ENCODE peak calls at places on chromosomes 16 and 17, in six cellular contexts. E, A, K, G, B and P are unnamed samples.

GRCh38 chr16:19883296-19883951 is 1.2 kb downstream of the GPRC5B start:
- DNase-seq in E (no peak), A (peak), K (no peak), G (peak), B (no peak), P (peak)

GRCh38 chr17:8393470-8394231 is 4.0 kb downstream of the RNF222 start:
- DNase-seq in E (no peak), A (no peak), K (no peak), G (no peak), B (peak), P (no peak)

GRCh38 chr16:52497067-52497816 is 49.7 kb downstream of the TOX3 start:
- DNase-seq in E (no peak), A (no peak), K (no peak), G (no peak), B (no peak), P (no peak)

GRCh38 chr17:43875476-43876147 is 28.6 kb downstream of the CD300LG start:
- DNase-seq in E (no peak), A (no peak), K (no peak), G (no peak), B (peak), P (no peak)

GRCh38 chr17:65531508-65532431 is 29.7 kb downstream of the AXIN2 start:
- DNase-seq in E (peak), A (peak), K (no peak), G (peak), B (peak), P (peak)

GRCh38 chr16:49700222-49700927 is 155.5 kb downstream of the ZNF423 start:
- DNase-seq in E (no peak), A (peak), K (no peak), G (peak), B (peak), P (no peak)

GRCh38 chr16:56833243-56833970 is 31.6 kb upstream of the SLC12A3 start:
- DNase-seq in E (no peak), A (no peak), K (no peak), G (no peak), B (no peak), P (no peak)

GRCh38 chr17:44760474-44761308 is 1.9 kb downstream of the ADAM11 start:
- DNase-seq in E (no peak), A (no peak), K (no peak), G (no peak), B (no peak), P (no peak)

GRCh38 chr17:40317345-40317873 is 8.4 kb downstream of the RARA start:
- DNase-seq in E (peak), A (no peak), K (no peak), G (peak), B (peak), P (peak)

GRCh38 chr17:19533036-19533717 is 477 bp upstream of the SLC47A1 start:
- DNase-seq in E (no peak), A (no peak), K (no peak), G (no peak), B (no peak), P (no peak)

GRCh38 chr17:13484020-13484419 is 117.7 kb downstream of the HS3ST3A1 start:
- DNase-seq in E (peak), A (no peak), K (no peak), G (no peak), B (no peak), P (no peak)

GRCh38 chr17:50832267-50833227 is 2.8 kb upstream of the WFIKKN2 start:
- DNase-seq in E (no peak), A (no peak), K (no peak), G (no peak), B (peak), P (no peak)

GRCh38 chr17:50102164-50102991 is 7.2 kb downstream of the PDK2 start:
- DNase-seq in E (no peak), A (peak), K (no peak), G (peak), B (peak), P (no peak)

GRCh38 chr17:8556074-8556473 is 74.5 kb downstream of the MYH10 start:
- DNase-seq in E (no peak), A (no peak), K (no peak), G (no peak), B (no peak), P (peak)

GRCh38 chr16:55324491-55325447 is 766 bp downstream of the IRX6 start:
- DNase-seq in E (no peak), A (no peak), K (no peak), G (no peak), B (peak), P (no peak)

GRCh38 chr17:80005360-80006338 is 30.0 kb downstream of the TBC1D16 start:
- DNase-seq in E (no peak), A (peak), K (no peak), G (no peak), B (no peak), P (no peak)

GRCh38 chr17:17042851-17043667 is 802 bp downstream of the MPRIP start:
- DNase-seq in E (peak), A (no peak), K (no peak), G (no peak), B (peak), P (peak)

GRCh38 chr16:86383488-86384262 is 126.7 kb upstream of the FOXF1 start:
- DNase-seq in E (peak), A (no peak), K (no peak), G (peak), B (no peak), P (peak)

GRCh38 chr17:22435231-22435974 is 743.1 kb downstream of the KCNJ18 start:
- DNase-seq in E (no peak), A (peak), K (no peak), G (no peak), B (no peak), P (no peak)

GRCh38 chr17:29246638-29247037 is at the start of gene CRYBA1:
- DNase-seq in E (peak), A (no peak), K (no peak), G (no peak), B (no peak), P (no peak)

GRCh38 chr17:34562387-34562786 is 17.0 kb upstream of the TMEM132E start:
- DNase-seq in E (no peak), A (no peak), K (no peak), G (no peak), B (no peak), P (no peak)

GRCh38 chr17:75681289-75681688 is 14.2 kb downstream of the SAP30BP start:
- DNase-seq in E (peak), A (no peak), K (no peak), G (no peak), B (no peak), P (peak)

GRCh38 chr17:43406676-43407645 is 8.2 kb downstream of the ARL4D start:
- DNase-seq in E (peak), A (no peak), K (no peak), G (no peak), B (peak), P (peak)

GRCh38 chr16:66714062-66714461 is 17.5 kb upstream of the CMTM4 start:
- DNase-seq in E (no peak), A (no peak), K (no peak), G (no peak), B (no peak), P (no peak)

GRCh38 chr17:48030531-48030930 is 7.1 kb downstream of the COPZ2 start:
- DNase-seq in E (no peak), A (no peak), K (no peak), G (no peak), B (no peak), P (no peak)

GRCh38 chr16:49588061-49588460 is 214.5 kb downstream of the C16orf78 start:
- DNase-seq in E (no peak), A (no peak), K (no peak), G (no peak), B (peak), P (no peak)

GRCh38 chr17:72514321-72514861 is 393.6 kb downstream of the SOX9 start:
- DNase-seq in E (no peak), A (no peak), K (no peak), G (no peak), B (no peak), P (no peak)

GRCh38 chr17:68718924-68719323 is 117.8 kb upstream of the FAM20A start:
- DNase-seq in E (no peak), A (no peak), K (no peak), G (no peak), B (no peak), P (no peak)

GRCh38 chr17:41061969-41062368 is 2.1 kb upstream of the KRTAP2-3 start:
- DNase-seq in E (peak), A (no peak), K (no peak), G (no peak), B (no peak), P (peak)

GRCh38 chr16:22123146-22123545 is 30.8 kb downstream of the VWA3A start:
- DNase-seq in E (no peak), A (no peak), K (no peak), G (no peak), B (peak), P (no peak)

GRCh38 chr17:50028207-50029120 is 27.4 kb upstream of the ITGA3 start:
- DNase-seq in E (peak), A (no peak), K (no peak), G (peak), B (peak), P (peak)

DNA sequence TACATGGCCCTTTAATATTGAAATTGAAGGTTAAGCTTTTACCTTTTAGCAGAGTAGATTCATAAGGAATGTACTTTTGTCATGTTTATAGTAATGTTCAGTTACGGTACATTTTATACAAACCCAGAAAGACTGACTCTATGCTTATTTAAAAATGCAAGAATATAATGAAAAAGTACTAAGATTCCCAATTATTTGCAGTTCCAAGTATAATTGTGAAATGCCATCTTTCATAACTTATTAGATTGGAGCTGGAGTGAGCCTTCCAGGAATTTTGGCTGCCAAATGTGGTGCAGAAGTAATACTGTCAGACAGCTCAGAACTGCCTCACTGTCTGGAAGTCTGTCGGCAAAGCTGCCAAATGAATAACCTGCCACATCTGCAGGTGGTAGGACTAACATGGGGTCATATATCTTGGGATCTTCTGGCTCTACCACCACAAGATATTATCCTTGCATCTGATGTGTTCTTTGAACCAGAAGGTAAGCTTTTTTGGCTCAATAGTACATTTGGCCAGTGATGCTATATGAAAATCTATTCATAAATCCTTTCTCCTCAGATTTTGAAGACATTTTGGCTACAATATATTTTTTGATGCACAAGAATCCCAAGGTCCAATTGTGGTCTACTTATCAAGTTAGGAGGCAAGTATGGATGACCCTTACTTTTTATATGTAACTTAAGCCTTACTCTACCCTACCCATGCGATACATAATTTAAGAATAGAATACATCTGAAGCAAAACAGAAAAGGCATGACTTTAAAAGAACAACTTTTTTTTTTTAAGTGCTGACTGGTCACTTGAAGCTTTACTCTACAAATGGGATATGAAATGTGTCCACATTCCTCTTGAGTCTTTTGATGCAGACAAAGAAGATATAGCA is 4.2 kb downstream of the SRSF2 start:
- DNase-seq in E (no peak), A (no peak), K (no peak), G (no peak), B (no peak), P (no peak)
- H3K4me3 ChIP-seq in E (peak), A (no peak), K (no peak), G (no peak), B (no peak), P (no peak)

DNA sequence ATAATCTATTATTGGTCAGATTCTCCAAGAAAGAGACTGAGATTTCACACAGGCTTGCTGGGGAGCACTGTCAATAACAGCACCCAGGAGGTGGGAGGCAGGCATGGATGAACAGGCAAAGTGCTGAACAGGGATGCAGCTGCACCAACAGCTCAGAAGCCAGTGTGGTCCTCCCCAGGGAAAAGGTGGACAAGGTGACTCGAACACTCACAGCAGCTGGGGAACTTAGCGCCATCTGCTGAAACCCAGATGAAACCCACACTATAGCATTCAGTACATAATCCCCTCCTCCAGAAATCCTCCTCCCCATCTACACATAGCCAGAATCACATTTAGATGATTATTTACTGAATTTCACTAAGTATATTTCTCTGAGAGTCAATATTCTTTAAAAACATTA is 255.2 kb upstream of the WSB1 start:
- DNase-seq in E (no peak), A (peak), K (no peak), G (no peak), B (no peak), P (no peak)
- TF ChIP-seq CTCF in E (no peak), A (no peak), K (no peak), G (no peak), B (no peak), P (no peak)

DNA sequence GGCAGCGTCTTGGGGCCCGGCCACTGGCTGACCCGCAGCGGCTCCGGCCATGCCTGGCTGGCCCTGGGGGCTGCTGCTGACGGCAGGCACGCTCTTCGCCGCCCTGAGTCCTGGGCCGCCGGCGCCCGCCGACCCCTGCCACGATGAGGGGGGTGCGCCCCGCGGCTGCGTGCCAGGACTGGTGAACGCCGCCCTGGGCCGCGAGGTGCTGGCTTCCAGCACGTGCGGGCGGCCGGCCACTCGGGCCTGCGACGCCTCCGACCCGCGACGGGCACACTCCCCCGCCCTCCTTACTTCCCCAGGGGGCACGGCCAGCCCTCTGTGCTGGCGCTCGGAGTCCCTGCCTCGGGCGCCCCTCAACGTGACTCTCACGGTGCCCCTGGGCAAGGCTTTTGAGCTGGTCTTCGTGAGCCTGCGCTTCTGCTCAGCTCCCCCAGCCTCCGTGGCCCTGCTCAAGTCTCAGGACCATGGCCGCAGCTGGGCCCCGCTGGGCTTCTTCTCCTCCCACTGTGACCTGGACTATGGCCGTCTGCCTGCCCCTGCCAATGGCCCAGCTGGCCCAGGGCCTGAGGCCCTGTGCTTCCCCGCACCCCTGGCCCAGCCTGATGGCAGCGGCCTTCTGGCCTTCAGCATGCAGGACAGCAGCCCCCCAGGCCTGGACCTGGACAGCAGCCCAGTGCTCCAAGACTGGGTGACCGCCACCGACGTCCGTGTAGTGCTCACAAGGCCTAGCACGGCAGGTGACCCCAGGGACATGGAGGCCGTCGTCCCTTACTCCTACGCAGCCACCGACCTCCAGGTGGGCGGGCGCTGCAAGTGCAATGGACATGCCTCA is 773 bp downstream of the NTN3 start:
- DNase-seq in E (no peak), A (no peak), K (no peak), G (no peak), B (no peak), P (no peak)
- H3K4me3 ChIP-seq in E (peak), A (no peak), K (peak), G (peak), B (no peak), P (peak)

GRCh38 chr17:45782889-45783592 is 1.1 kb upstream of the CRHR1 start:
- DNase-seq in E (no peak), A (peak), K (no peak), G (no peak), B (no peak), P (no peak)
- TF ChIP-seq CTCF in E (no peak), A (peak), K (peak), G (no peak), B (peak), P (peak)

GRCh38 chr16:27737513-27737912 is 187.6 kb downstream of the KATNIP start:
- DNase-seq in E (no peak), A (no peak), K (no peak), G (no peak), B (no peak), P (no peak)
- H3K4me3 ChIP-seq in E (no peak), A (no peak), K (no peak), G (no peak), B (no peak), P (no peak)

GRCh38 chr17:410674-411401 is 58.2 kb upstream of the RPH3AL start:
- DNase-seq in E (no peak), A (no peak), K (no peak), G (no peak), B (no peak), P (peak)
- TF ChIP-seq CTCF in E (no peak), A (no peak), K (no peak), G (no peak), B (no peak), P (peak)

GRCh38 chr16:6682142-6682811 is 650.4 kb upstream of the RBFOX1 start:
- DNase-seq in E (no peak), A (peak), K (no peak), G (no peak), B (no peak), P (no peak)
- H3K4me3 ChIP-seq in E (no peak), A (peak), K (no peak), G (no peak), B (no peak), P (no peak)

DNA sequence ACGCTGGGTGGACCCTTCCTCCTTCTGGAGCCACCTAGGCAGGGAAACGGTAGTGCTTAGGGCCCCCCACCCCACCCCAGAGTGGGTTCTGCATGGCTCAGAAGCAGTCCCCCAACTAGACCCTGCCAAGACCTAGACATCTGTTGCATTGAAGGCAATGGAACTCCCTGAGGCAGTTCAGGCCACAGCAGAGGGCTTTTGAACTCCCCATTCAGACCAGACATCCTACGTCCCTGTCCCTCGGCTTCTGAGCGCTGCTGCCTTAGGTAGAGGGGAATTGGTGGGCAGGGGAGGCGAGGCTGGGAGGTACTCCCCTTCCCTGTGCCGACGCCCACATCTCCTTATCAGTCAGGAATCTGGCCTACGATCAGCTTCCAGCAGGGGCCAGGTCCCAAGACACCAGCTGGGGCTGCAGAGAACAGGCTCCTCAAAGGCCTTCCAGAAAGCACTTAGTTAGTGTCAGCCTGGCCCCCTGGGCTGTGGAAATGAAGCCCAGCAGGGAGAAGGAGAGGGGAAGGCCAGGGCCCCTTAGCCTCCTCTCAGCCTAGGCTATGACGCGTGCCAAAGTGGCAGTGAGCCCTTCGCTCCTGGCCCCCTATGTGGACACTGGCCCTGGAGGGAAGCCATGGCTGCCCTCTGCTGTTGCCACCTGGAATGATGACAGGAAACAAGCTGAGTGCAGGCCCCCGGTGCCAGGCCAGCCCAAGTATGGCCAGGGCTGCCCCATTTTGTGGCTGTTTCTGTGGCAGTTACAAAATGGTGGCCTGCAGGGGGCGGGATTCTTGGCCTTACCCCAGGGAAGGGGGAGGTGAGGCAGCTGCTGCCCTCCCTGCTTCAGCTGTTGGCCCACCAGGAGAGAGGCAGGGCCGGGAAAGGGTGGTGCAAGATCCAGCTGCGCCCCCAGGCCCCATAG is 11.1 kb downstream of the TBX4 start:
- DNase-seq in E (no peak), A (no peak), K (no peak), G (no peak), B (peak), P (no peak)
- TF ChIP-seq CTCF in E (peak), A (no peak), K (no peak), G (no peak), B (no peak), P (peak)

DNA sequence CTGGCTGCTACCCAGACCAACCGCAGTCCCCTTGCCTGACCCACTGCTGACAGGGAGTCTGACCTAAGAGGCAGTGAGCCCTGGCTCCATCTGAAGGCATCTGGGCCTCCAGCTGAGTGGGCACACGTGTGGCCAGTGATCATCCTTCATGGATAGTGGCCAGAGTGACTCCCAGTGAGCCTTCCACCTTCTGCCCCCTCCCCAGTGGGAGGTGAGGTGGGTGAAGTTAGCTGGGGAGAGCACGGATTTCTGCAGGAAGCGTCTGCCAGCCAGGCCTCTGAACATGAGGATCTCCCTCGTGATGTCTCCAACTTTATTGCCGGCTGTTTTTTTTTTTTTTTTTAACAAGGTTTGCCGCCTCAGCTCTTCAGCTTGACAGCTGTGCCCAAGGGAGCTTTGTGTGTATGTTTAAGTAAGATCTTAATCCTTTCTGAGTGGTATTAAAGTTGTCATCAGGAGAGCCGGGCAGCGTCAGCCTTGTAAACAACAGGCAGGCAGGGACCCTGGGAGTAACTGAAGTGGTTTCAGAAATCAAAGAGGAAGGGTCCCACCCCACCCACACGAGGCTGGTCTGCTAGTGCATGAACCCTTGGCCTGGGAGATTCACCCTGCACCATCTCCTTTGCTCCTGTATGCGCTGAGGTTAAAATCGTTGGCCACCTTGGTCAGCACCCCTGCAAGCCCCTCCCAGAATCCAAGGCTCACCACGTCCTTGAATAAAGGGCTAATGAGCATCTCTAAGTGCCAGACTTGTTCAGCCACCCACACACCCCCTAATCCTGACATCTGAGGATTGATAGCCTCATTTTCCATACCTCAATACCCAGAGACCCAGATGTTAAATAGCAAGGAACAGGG is 33.3 kb downstream of the RHBDL3 start:
- DNase-seq in E (no peak), A (no peak), K (no peak), G (no peak), B (no peak), P (peak)
- H3K4me3 ChIP-seq in E (no peak), A (no peak), K (no peak), G (no peak), B (no peak), P (no peak)